ENCODE peak calls at places on chromosomes 5 and 9, in four cellular contexts. F is CD8-positive, alpha-beta memory T cell; B is GM23338; M is A673. P is an unnamed sample.
A peak's percentile ranks its signal among the peaks of the same experiment; 100 is the strongest.

GRCh38 chr5:135920199-135920598 is 24.6 kb upstream of the IL9 start:
- DNase-seq in F (no peak), B (no peak), M (no peak), P (no peak)

GRCh38 chr9:136373300-136374182 is at the start of gene CARD9:
- DNase-seq in F (no peak), B (no peak), M (no peak), P (no peak)

GRCh38 chr9:21434202-21435014 is 5.8 kb upstream of the IFNA1 start:
- DNase-seq in F (no peak), B (peak; percentile 92), M (peak; percentile 57), P (no peak)

GRCh38 chr5:134577796-134578577 is 52.5 kb downstream of the JADE2 start:
- DNase-seq in F (peak; percentile 65), B (peak; percentile 97), M (peak; percentile 86), P (peak; percentile 76)

GRCh38 chr5:127012933-127013332 is 17.4 kb downstream of the MARCHF3 start:
- DNase-seq in F (no peak), B (no peak), M (no peak), P (no peak)

GRCh38 chr9:123922911-123923310 is 7.0 kb downstream of the DENND1A start:
- DNase-seq in F (no peak), B (no peak), M (no peak), P (no peak)

GRCh38 chr9:75451505-75451904 is 363.2 kb downstream of the OSTF1 start:
- DNase-seq in F (no peak), B (no peak), M (peak; percentile 4), P (no peak)

GRCh38 chr5:111308951-111309350 is 84.8 kb downstream of the CAMK4 start:
- DNase-seq in F (no peak), B (peak; percentile 49), M (no peak), P (no peak)

GRCh38 chr5:137560414-137560813 is 61.3 kb upstream of the SPOCK1 start:
- DNase-seq in F (no peak), B (no peak), M (no peak), P (no peak)

GRCh38 chr5:143693691-143694252 is 118.2 kb upstream of the HMHB1 start:
- DNase-seq in F (no peak), B (no peak), M (no peak), P (no peak)

GRCh38 chr5:139222346-139222745 is 24.2 kb upstream of the SIL1 start:
- DNase-seq in F (no peak), B (no peak), M (peak; percentile 23), P (no peak)

GRCh38 chr5:65758546-65759144 is 36.6 kb downstream of the NLN start:
- DNase-seq in F (no peak), B (no peak), M (no peak), P (no peak)

GRCh38 chr5:136222575-136223235 is 29.7 kb upstream of the SMIM32 start:
- DNase-seq in F (no peak), B (no peak), M (no peak), P (no peak)

GRCh38 chr5:58912102-58912501 is 329.2 kb downstream of the RAB3C start:
- DNase-seq in F (no peak), B (no peak), M (no peak), P (no peak)

GRCh38 chr9:34322899-34323591 is 6.0 kb downstream of the KIF24 start:
- DNase-seq in F (no peak), B (no peak), M (no peak), P (no peak)

GRCh38 chr5:43233946-43234345 is 41.9 kb downstream of the NIM1K start:
- DNase-seq in F (no peak), B (no peak), M (no peak), P (no peak)

GRCh38 chr5:127969651-127970050 is 113.9 kb upstream of the SLC12A2 start:
- DNase-seq in F (no peak), B (no peak), M (no peak), P (no peak)

GRCh38 chr5:106755789-106756188 is 914.9 kb downstream of the EFNA5 start:
- DNase-seq in F (no peak), B (no peak), M (peak; percentile 50), P (no peak)

GRCh38 chr9:121700165-121700830 is 48.9 kb downstream of the DAB2IP start:
- DNase-seq in F (no peak), B (peak; percentile 72), M (no peak), P (peak; percentile 65)

GRCh38 chr9:137711678-137712105 is 92.9 kb downstream of the EHMT1 start:
- DNase-seq in F (no peak), B (peak; percentile 45), M (no peak), P (no peak)

GRCh38 chr5:31096238-31096865 is 97.1 kb upstream of the CDH6 start:
- DNase-seq in F (no peak), B (no peak), M (no peak), P (no peak)

GRCh38 chr9:76023715-76024195 is 133.3 kb downstream of the PCSK5 start:
- DNase-seq in F (no peak), B (peak; percentile 26), M (no peak), P (no peak)

GRCh38 chr5:139377226-139377625 is 5.9 kb downstream of the SLC23A1 start:
- DNase-seq in F (no peak), B (no peak), M (no peak), P (no peak)

GRCh38 chr5:108028411-108028810 is 353.5 kb downstream of the FBXL17 start:
- DNase-seq in F (no peak), B (peak; percentile 28), M (no peak), P (no peak)

GRCh38 chr9:108671794-108672193 is 184.0 kb downstream of the ACTL7B start:
- DNase-seq in F (no peak), B (no peak), M (no peak), P (no peak)

GRCh38 chr9:79578891-79579290 is 7.1 kb downstream of the TLE4 start:
- DNase-seq in F (no peak), B (no peak), M (no peak), P (no peak)

GRCh38 chr9:130880599-130881220 is 15.9 kb downstream of the QRFP start:
- DNase-seq in F (no peak), B (no peak), M (no peak), P (no peak)

GRCh38 chr5:72179816-72180440 is 72.7 kb downstream of the MAP1B start:
- DNase-seq in F (no peak), B (no peak), M (no peak), P (no peak)
- H3K27ac ChIP-seq in F (no peak overlapping the region), B (peak overlapping the region; percentile 75), M (no peak overlapping the region), P (peak overlapping the region; percentile 73)

GRCh38 chr5:32526815-32527214 is 58.5 kb upstream of the SUB1 start:
- DNase-seq in F (no peak), B (no peak), M (no peak), P (no peak)
- H3K27ac ChIP-seq in F (no peak overlapping the region), B (no peak overlapping the region), M (no peak overlapping the region), P (no peak overlapping the region)

GRCh38 chr5:6490246-6490645 is 41.6 kb downstream of the UBE2QL1 start:
- DNase-seq in F (no peak), B (no peak), M (no peak), P (no peak)

GRCh38 chr5:6491548-6492290 is 43.1 kb downstream of the UBE2QL1 start:
- DNase-seq in F (no peak), B (no peak), M (no peak), P (no peak)

GRCh38 chr5:6492934-6493333 is 44.3 kb downstream of the UBE2QL1 start:
- DNase-seq in F (no peak), B (no peak), M (peak; percentile 36), P (no peak)

GRCh38 chr5:6489786-6490185 is 41.1 kb downstream of the UBE2QL1 start:
- DNase-seq in F (no peak), B (no peak), M (no peak), P (no peak)

GRCh38 chr5:6490693-6491092 is 42.0 kb downstream of the UBE2QL1 start:
- DNase-seq in F (no peak), B (no peak), M (no peak), P (no peak)
- H3K27ac ChIP-seq in F (no peak overlapping the region), B (no peak overlapping the region), M (no peak overlapping the region), P (no peak overlapping the region)

DNA sequence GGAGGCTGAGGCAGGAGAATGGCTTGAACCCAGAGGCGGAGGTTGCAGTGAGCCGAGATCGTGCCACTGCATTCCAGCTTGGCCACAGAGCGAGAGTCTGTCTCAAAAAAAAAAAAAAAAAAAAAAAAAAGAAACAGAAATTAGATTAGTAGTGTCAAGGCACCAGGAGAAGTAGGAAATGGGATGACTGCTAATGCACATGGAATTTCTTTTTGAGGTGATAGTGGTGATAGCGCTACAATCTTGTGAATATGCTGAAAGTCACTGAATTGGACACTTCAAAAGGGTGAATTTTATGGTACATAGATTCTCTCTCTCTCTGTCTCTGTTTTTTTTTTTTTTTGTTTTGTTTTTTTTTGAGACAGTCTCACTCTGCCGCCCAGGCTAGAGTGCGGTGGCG is 42.1 kb upstream of the SUB1 start:
- DNase-seq in F (no peak), B (no peak), M (no peak), P (no peak)
- H3K27ac ChIP-seq in F (no peak overlapping the region), B (no peak overlapping the region), M (no peak overlapping the region), P (no peak overlapping the region)

GRCh38 chr9:37149646-37150308 is 29.4 kb downstream of the ZCCHC7 start:
- DNase-seq in F (no peak), B (peak; percentile 26), M (peak; percentile 87), P (no peak)
- H3K27ac ChIP-seq in F (no peak overlapping the region), B (no peak overlapping the region), M (peak overlapping the region; percentile 81), P (no peak overlapping the region)

GRCh38 chr9:37975639-37976038 is 71.7 kb upstream of the SLC25A51 start:
- DNase-seq in F (no peak), B (no peak), M (no peak), P (peak; percentile 11)

GRCh38 chr9:37977851-37978250 is 73.9 kb upstream of the SLC25A51 start:
- DNase-seq in F (no peak), B (no peak), M (no peak), P (no peak)

GRCh38 chr9:37974506-37975173 is 70.7 kb upstream of the SLC25A51 start:
- DNase-seq in F (no peak), B (peak; percentile 19), M (no peak), P (no peak)

GRCh38 chr9:37978983-37979382 is 75.1 kb upstream of the SLC25A51 start:
- DNase-seq in F (no peak), B (no peak), M (no peak), P (peak; percentile 7)

DNA sequence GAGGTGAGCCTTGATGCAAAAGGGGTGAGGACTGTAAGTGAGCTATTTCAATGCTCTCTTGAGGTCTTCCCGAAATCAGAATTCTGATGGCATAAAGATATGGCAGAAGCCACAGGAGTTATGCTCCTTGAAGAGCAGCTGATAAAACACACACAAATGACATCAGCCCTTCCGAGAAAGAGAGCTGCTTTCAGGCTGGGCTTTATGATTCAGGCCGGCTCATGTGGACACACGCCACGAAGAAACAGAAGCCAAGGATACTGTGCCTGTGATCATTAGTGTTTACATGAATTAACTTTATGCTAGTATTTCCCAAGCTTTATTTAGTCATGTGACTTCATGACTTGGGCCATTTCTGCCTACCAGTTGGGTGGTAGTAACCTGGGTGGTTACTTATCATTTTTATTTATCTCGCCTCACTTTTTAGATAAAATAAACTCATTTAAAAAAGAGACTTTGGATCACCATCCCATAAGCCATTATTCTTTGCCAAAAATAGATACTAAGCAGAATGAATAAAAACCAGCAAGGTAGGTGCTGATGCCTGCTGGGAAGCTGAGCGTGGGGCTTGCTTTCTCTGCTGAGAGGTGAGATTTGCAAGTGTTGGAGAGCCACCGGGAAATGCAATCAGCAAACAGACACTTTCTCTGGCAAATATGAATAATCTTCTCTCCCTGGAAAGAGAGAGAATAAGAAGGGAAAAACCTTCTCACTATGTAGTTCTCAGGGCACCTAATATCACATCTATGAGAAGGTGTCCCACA is 73.0 kb upstream of the SLC25A51 start:
- DNase-seq in F (no peak), B (no peak), M (no peak), P (peak; percentile 38)
- H3K27ac ChIP-seq in F (no peak overlapping the region), B (no peak overlapping the region), M (no peak overlapping the region), P (no peak overlapping the region)